ENCODE peak calls at places on chromosomes 1 and 21, in four cellular contexts. Y is IMR-90, G is NB4, T is tibial nerve. F is an unnamed sample.

GRCh38 chr1:184802739-184803492 is 48.3 kb upstream of the EDEM3 start:
- DNase-seq in T (no peak), G (no peak), Y (peak; percentile 61), F (no peak)

GRCh38 chr1:201614262-201615015 is 75.5 kb downstream of the NAV1 start:
- DNase-seq in Y (peak; percentile 33), T (no peak), G (peak; percentile 34), F (no peak)

GRCh38 chr1:25702101-25702775 is 85.6 kb downstream of the MAN1C1 start:
- DNase-seq in G (no peak), T (no peak), Y (peak; percentile 57), F (peak; percentile 65)

GRCh38 chr1:34549199-34549598 is 205.6 kb upstream of the GJB5 start:
- DNase-seq in Y (no peak), G (peak; percentile 24), T (no peak), F (no peak)

GRCh38 chr1:197413564-197413963 is 145.5 kb downstream of the CRB1 start:
- DNase-seq in Y (no peak), T (no peak), G (no peak), F (no peak)

GRCh38 chr1:173005196-173005864 is 45.4 kb downstream of the TNFSF18 start:
- DNase-seq in T (no peak), Y (no peak), G (no peak), F (no peak)

GRCh38 chr1:119910617-119911016 is 14.3 kb upstream of the ADAM30 start:
- DNase-seq in T (no peak), G (peak; percentile 68), Y (no peak), F (no peak)

GRCh38 chr21:41481191-41481590 is 26.8 kb downstream of the TMPRSS2 start:
- DNase-seq in T (no peak), Y (peak; percentile 80), G (no peak), F (no peak)

GRCh38 chr1:31760901-31761470 is 3.2 kb downstream of the ADGRB2 start:
- DNase-seq in Y (peak; percentile 60), T (no peak), G (peak; percentile 81), F (no peak)

GRCh38 chr1:181159451-181160151 is 71.1 kb downstream of the IER5 start:
- DNase-seq in Y (peak; percentile 55), G (peak; percentile 58), T (no peak), F (peak; percentile 71)

GRCh38 chr1:246497331-246497915 is 9.7 kb downstream of the SMYD3 start:
- DNase-seq in T (peak; percentile 52), Y (peak; percentile 79), G (peak; percentile 78), F (no peak)

GRCh38 chr1:30732277-30732996 is 9.1 kb upstream of the MATN1 start:
- DNase-seq in Y (peak; percentile 18), T (no peak), G (peak; percentile 86), F (no peak)

GRCh38 chr1:188386666-188387065 is 1557.9 kb downstream of the PLA2G4A start:
- DNase-seq in G (no peak), T (no peak), Y (no peak), F (no peak)

GRCh38 chr1:229363723-229364122 is 20.9 kb upstream of the CCSAP start:
- DNase-seq in T (no peak), Y (no peak), G (no peak), F (no peak)

GRCh38 chr1:16119926-16120325 is 35.9 kb downstream of the EPHA2 start:
- DNase-seq in Y (no peak), G (no peak), T (no peak), F (no peak)

GRCh38 chr1:236163460-236164153 is 21.3 kb downstream of the GPR137B start:
- DNase-seq in G (peak; percentile 33), T (no peak), Y (no peak), F (no peak)

GRCh38 chr1:45326627-45327591 is at the start of gene HPDL:
- DNase-seq in T (peak; percentile 37), G (peak; percentile 92), Y (peak; percentile 27), F (peak; percentile 50)

GRCh38 chr1:31811605-31812004 is 4.2 kb downstream of the SPOCD1 start:
- DNase-seq in T (no peak), Y (peak; percentile 78), G (no peak), F (no peak)

GRCh38 chr1:192119701-192120100 is 38.6 kb upstream of the RGS18 start:
- DNase-seq in T (no peak), G (no peak), Y (no peak), F (no peak)

GRCh38 chr1:244049142-244049968 is 1.7 kb upstream of the ZBTB18 start:
- DNase-seq in G (peak; percentile 58), T (no peak), Y (no peak), F (no peak)

GRCh38 chr1:206557636-206558473 is 50.5 kb downstream of the RASSF5 start:
- DNase-seq in T (no peak), G (peak; percentile 84), Y (no peak), F (no peak)

GRCh38 chr1:62185677-62186076 is 9.0 kb upstream of the L1TD1 start:
- DNase-seq in Y (no peak), G (no peak), T (no peak), F (peak; percentile 50)

GRCh38 chr1:27528701-27529637 is 39.0 kb upstream of the WASF2 start:
- DNase-seq in Y (peak; percentile 79), G (peak; percentile 54), T (peak; percentile 86), F (no peak)

GRCh38 chr1:185769136-185769535 is 34.9 kb downstream of the HMCN1 start:
- DNase-seq in Y (no peak), T (no peak), G (no peak), F (no peak)

GRCh38 chr1:17874665-17875064 is 119.5 kb downstream of the ACTL8 start:
- DNase-seq in Y (peak; percentile 90), T (no peak), G (no peak), F (no peak)

GRCh38 chr1:151897861-151898468 is 11.3 kb downstream of the THEM4 start:
- DNase-seq in G (no peak), T (no peak), Y (no peak), F (no peak)

GRCh38 chr1:171904778-171905449 is 63.6 kb downstream of the DNM3 start:
- DNase-seq in T (no peak), G (peak; percentile 11), Y (no peak), F (no peak)

GRCh38 chr1:147072371-147073061 is 99.8 kb downstream of the PRKAB2 start:
- DNase-seq in Y (no peak), T (no peak), G (no peak), F (no peak)

GRCh38 chr1:29282924-29283803 is 46.8 kb downstream of the PTPRU start:
- DNase-seq in G (peak; percentile 63), Y (peak; percentile 40), T (peak; percentile 48), F (peak; percentile 78)

GRCh38 chr1:188599313-188599712 is 1770.6 kb downstream of the PLA2G4A start:
- DNase-seq in Y (no peak), T (no peak), G (no peak), F (no peak)

GRCh38 chr1:33060579-33061083 is 20.3 kb upstream of the AZIN2 start:
- DNase-seq in T (peak; percentile 55), Y (peak; percentile 76), G (peak; percentile 57), F (no peak)

GRCh38 chr21:36615274-36615964 is 83.5 kb upstream of the SIM2 start:
- DNase-seq in G (no peak), T (no peak), Y (no peak), F (no peak)

GRCh38 chr1:78038491-78038939 is 7.3 kb upstream of the GIPC2 start:
- DNase-seq in G (no peak), Y (peak; percentile 83), T (no peak), F (no peak)

GRCh38 chr1:24929876-24930702 is at the start of gene RUNX3:
- DNase-seq in Y (no peak), G (peak; percentile 95), T (no peak), F (no peak)

GRCh38 chr1:53349968-53350852 is 22.3 kb upstream of the LRP8 start:
- DNase-seq in G (no peak), T (no peak), Y (no peak), F (no peak)

GRCh38 chr1:47709302-47710074 is 271.6 kb downstream of the FOXD2 start:
- DNase-seq in Y (no peak), T (no peak), G (peak; percentile 26), F (peak; percentile 79)

GRCh38 chr1:37234941-37235418 is 200.7 kb upstream of the GRIK3 start:
- DNase-seq in Y (no peak), G (no peak), T (no peak), F (no peak)

GRCh38 chr21:33780631-33781030 is 135.0 kb downstream of the ATP5PO start:
- DNase-seq in T (no peak), Y (peak; percentile 45), G (no peak), F (no peak)

GRCh38 chr1:234608720-234609527 is 1.1 kb downstream of the IRF2BP2 start:
- DNase-seq in T (no peak), G (peak; percentile 77), Y (no peak), F (no peak)
- TF ChIP-seq POLR2A in T (no peak), G (peak; percentile 41), Y (peak; percentile 78), F (no peak)

DNA sequence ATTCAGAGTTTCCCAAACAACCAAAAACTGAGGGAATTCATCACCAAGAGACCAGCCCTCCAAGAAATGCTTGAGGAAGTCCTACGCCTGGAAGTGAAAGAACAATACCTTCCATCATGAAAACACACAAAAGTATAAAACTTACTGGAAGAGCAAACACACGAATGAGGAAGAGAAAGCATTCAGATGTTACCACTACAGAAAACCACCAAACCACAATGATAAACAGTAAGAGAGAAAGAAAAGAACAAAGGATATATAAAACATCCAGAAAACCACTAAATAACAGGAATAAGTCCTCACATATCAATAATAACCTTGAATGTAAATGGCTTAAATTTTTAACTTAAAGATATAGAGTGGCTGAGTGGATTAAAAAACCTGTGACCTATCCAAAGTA is 58.5 kb upstream of the BCL10 start:
- DNase-seq in T (no peak), G (peak; percentile 45), Y (peak; percentile 62), F (no peak)
- H3K4me3 ChIP-seq in T (no peak overlapping the region), G (no peak overlapping the region), Y (no peak overlapping the region), F (no peak overlapping the region)

DNA sequence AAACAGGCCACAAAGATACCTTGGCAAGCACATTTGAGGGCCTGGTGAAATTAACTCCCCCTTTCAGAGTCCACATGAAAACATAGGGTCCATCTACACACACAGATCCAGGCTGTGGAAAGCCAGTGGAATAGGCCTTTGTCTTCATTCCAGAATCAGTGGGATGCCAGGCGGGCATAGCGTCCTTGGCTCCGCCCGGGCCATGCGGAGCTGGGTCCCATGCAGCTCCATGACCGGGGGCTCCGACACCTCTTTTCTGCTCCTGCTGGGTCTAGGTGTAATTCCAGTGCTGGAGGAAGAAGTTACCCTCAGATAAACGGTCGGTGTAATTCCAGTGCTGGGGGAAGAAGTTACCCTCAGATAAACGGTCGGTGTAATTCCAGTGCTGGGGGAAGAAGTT is 63.6 kb upstream of the COL6A1 start:
- DNase-seq in G (no peak), T (no peak), Y (no peak), F (no peak)
- TF ChIP-seq POLR2A in G (no peak), T (no peak), Y (no peak), F (no peak)

DNA sequence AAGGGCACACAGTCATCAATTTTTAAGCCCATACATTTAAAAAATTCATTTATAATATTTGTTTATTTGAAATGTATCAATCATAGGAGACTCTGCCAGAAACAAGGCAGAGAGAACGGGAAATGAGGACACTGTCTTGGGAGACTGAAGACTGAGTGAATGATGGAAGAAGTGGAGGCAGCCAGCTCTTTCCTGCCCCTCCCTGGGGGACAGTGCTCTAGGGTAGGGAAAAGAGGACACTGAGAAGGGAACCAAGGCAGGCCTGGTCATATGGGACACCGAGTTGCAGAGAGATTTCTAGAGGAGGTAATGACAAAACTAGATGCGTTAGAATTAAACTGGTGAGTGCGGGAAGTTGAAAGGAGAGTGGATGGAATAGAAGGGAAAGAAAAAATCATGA is 31.6 kb downstream of the EEIG2 start:
- DNase-seq in G (no peak), Y (no peak), T (no peak), F (no peak)
- H3K4me3 ChIP-seq in G (no peak overlapping the region), Y (no peak overlapping the region), T (no peak overlapping the region), F (no peak overlapping the region)

F was measured in suprapubic skin.